ENCODE peak calls at places on chromosomes 1 and 21, in five cellular contexts. X is SK-N-SH, Q is hepatocyte, F is GM23338, T is MM.1S. E is an unnamed sample.

GRCh38 chr21:32516729-32517649 is 68.3 kb downstream of the TCP10L start:
- DNase-seq in X (no peak), Q (peak), F (no peak), T (no peak), E (peak)

GRCh38 chr1:9901148-9902059 is 8.7 kb downstream of the CTNNBIP1 start:
- DNase-seq in X (no peak), Q (no peak), F (no peak), T (no peak), E (no peak)

GRCh38 chr1:216325946-216326345 is 97.3 kb downstream of the USH2A start:
- DNase-seq in X (no peak), Q (no peak), F (no peak), T (no peak), E (peak)

GRCh38 chr1:170675825-170676224 is 11.9 kb downstream of the PRRX1 start:
- DNase-seq in X (no peak), Q (no peak), F (no peak), T (no peak), E (no peak)

GRCh38 chr1:166902279-166902678 is 26.2 kb upstream of the TADA1 start:
- DNase-seq in X (no peak), Q (no peak), F (no peak), T (no peak), E (peak)

GRCh38 chr1:21680918-21681317 is 11.8 kb upstream of the RAP1GAP start:
- DNase-seq in X (no peak), Q (no peak), F (no peak), T (no peak), E (peak)

GRCh38 chr1:30753660-30754123 is 3.9 kb downstream of the LAPTM5 start:
- DNase-seq in X (no peak), Q (no peak), F (no peak), T (no peak), E (no peak)

GRCh38 chr1:88780485-88780884 is 96.4 kb downstream of the PKN2 start:
- DNase-seq in X (no peak), Q (no peak), F (no peak), T (no peak), E (no peak)

GRCh38 chr1:160362168-160362941 is 4.5 kb upstream of the NHLH1 start:
- DNase-seq in X (no peak), Q (no peak), F (peak), T (no peak), E (no peak)

GRCh38 chr1:197915217-197915616 is 2.0 kb upstream of the LHX9 start:
- DNase-seq in X (peak), Q (no peak), F (peak), T (no peak), E (no peak)

GRCh38 chr1:14572861-14573260 is 25.6 kb upstream of the KAZN start:
- DNase-seq in X (no peak), Q (no peak), F (no peak), T (no peak), E (no peak)

GRCh38 chr1:236465959-236466303 is 57.9 kb upstream of the LGALS8 start:
- DNase-seq in X (no peak), Q (no peak), F (no peak), T (peak), E (no peak)

GRCh38 chr1:116724765-116725375 is 29.4 kb upstream of the CD2 start:
- DNase-seq in X (peak), Q (peak), F (peak), T (peak), E (peak)

GRCh38 chr1:77473690-77474089 is 191.9 kb downstream of the AK5 start:
- DNase-seq in X (no peak), Q (no peak), F (no peak), T (no peak), E (peak)

GRCh38 chr1:235952950-235953615 is 86.4 kb upstream of the LYST start:
- DNase-seq in X (no peak), Q (no peak), F (no peak), T (no peak), E (peak)

GRCh38 chr21:29649370-29649963 is 290.3 kb downstream of the GRIK1 start:
- DNase-seq in X (no peak), Q (no peak), F (no peak), T (no peak), E (no peak)

GRCh38 chr21:45246535-45247320 is 41.0 kb downstream of the POFUT2 start:
- DNase-seq in X (no peak), Q (no peak), F (no peak), T (no peak), E (no peak)

GRCh38 chr1:218735436-218735835 is 390.3 kb downstream of the TGFB2 start:
- DNase-seq in X (no peak), Q (no peak), F (no peak), T (no peak), E (peak)

GRCh38 chr1:112322983-112323678 is 72.9 kb upstream of the CTTNBP2NL start:
- DNase-seq in X (peak), Q (no peak), F (no peak), T (no peak), E (no peak)

GRCh38 chr1:194159941-194160340 is 973.5 kb upstream of the B3GALT2 start:
- DNase-seq in X (no peak), Q (no peak), F (peak), T (no peak), E (peak)

GRCh38 chr1:211285196-211285595 is 26.0 kb downstream of the RCOR3 start:
- DNase-seq in X (no peak), Q (no peak), F (no peak), T (no peak), E (no peak)

GRCh38 chr21:21101911-21102310 is 103.7 kb downstream of the NCAM2 start:
- DNase-seq in X (peak), Q (peak), F (peak), T (peak), E (peak)

GRCh38 chr1:3551290-3551678 is 60.0 kb downstream of the MEGF6 start:
- DNase-seq in X (peak), Q (no peak), F (no peak), T (no peak), E (no peak)

GRCh38 chr1:207040181-207040533 is 7.6 kb upstream of the C1orf116 start:
- DNase-seq in X (no peak), Q (no peak), F (no peak), T (no peak), E (no peak)

GRCh38 chr1:40270152-40270834 is 12.3 kb downstream of the ZMPSTE24 start:
- DNase-seq in X (no peak), Q (no peak), F (no peak), T (no peak), E (peak)

GRCh38 chr1:13759072-13759471 is 59.1 kb downstream of the PRDM2 start:
- DNase-seq in X (no peak), Q (peak), F (peak), T (no peak), E (peak)

GRCh38 chr1:152111515-152111968 is 3.7 kb downstream of the TCHH start:
- DNase-seq in X (no peak), Q (peak), F (peak), T (peak), E (no peak)

GRCh38 chr1:53799141-53799540 is 39.0 kb downstream of the NDC1 start:
- DNase-seq in X (no peak), Q (no peak), F (no peak), T (no peak), E (no peak)

GRCh38 chr1:2194898-2195673 is 514 bp upstream of the FAAP20 start:
- DNase-seq in X (peak), Q (peak), F (peak), T (peak), E (peak)

GRCh38 chr1:2192031-2192995 is 2.3 kb downstream of the FAAP20 start:
- DNase-seq in X (no peak), Q (peak), F (no peak), T (no peak), E (no peak)

GRCh38 chr1:2195785-2196184 is 1.2 kb upstream of the FAAP20 start:
- DNase-seq in X (no peak), Q (no peak), F (no peak), T (no peak), E (no peak)

GRCh38 chr1:2193514-2194251 is 889 bp downstream of the FAAP20 start:
- DNase-seq in X (no peak), Q (no peak), F (peak), T (no peak), E (peak)

DNA sequence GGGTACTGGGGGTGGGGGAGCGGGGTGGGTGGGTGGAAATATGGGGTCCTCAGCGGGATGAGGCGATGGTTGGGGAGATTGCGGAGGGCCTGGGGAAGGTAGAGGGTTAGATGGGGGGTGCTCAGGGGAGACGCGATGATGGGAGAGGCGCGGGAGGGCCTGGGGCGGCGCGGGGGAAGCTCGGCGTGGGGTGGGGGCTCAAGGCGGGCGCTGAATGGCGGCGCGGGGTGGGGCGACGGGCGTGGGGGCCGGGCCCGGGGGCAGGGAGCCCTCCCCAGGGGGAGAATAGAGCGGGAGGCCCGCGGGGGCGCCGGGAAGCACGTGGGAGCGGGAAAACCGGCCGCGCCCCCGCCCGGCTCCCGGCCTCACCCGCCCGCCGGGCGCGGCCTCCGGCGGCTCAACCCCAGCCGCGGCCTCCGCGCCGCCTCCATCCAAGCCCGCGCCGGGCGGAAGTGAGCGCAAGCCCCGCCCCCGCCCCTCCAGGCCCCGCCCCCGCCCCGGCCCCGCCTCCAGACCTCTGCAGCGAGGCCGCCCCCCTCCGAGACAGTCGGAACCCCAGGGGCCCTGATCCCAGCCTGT is at the start of gene FAAP20:
- DNase-seq in X (peak), Q (peak), F (peak), T (peak), E (peak)
- TF ChIP-seq EZH2phosphoT487 in X (no peak), Q (no peak), F (no peak), T (no peak), E (no peak)

DNA sequence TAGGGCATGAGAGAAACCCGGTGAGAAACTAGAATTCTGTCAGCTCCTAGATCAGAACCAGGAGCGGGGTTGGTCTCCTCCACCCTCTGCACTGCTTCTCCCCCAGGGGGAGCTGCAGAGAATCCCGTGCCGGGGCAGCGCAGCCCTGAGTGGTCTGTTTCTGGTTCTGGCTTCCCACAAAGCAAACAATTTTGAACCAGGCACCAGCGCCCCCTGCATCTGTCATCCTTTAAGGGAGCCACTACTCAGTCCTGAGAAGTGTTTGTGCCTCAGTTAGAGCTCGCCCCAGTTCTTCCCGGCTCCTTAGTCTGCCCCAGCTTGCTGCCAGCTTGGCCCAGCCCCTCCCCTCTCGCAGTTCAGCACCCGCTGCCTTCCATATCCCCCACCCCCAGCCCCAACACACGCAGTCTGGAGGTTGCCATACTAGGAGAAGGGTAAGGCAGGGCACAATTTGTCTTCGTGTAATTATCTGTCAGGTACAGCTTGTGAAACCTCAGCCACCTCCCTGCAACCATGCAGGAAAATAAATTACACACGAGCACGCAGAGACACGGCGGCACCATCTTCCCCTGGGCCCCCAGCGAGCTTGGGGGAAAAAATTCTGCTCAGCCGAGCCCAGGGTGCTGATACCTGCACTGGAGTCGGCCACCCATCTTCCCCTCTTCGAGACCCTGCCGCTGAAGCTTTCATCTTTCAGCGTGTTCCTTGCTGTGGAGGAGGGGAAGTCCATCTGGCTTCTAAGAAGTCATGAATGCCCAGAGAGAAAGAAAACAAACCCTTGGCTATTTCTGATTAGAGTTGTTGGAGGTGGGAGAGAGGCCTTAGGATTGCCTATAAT is 62.6 kb upstream of the CD1D start:
- DNase-seq in X (peak), Q (peak), F (peak), T (peak), E (peak)
- TF ChIP-seq EZH2phosphoT487 in X (no peak), Q (no peak), F (no peak), T (no peak), E (no peak)

GRCh38 chr1:158930504-158930903 is 848 bp upstream of the PYHIN1 start:
- DNase-seq in X (no peak), Q (no peak), F (no peak), T (no peak), E (no peak)
- TF ChIP-seq EZH2phosphoT487 in X (no peak), Q (no peak), F (no peak), T (no peak), E (no peak)

DNA sequence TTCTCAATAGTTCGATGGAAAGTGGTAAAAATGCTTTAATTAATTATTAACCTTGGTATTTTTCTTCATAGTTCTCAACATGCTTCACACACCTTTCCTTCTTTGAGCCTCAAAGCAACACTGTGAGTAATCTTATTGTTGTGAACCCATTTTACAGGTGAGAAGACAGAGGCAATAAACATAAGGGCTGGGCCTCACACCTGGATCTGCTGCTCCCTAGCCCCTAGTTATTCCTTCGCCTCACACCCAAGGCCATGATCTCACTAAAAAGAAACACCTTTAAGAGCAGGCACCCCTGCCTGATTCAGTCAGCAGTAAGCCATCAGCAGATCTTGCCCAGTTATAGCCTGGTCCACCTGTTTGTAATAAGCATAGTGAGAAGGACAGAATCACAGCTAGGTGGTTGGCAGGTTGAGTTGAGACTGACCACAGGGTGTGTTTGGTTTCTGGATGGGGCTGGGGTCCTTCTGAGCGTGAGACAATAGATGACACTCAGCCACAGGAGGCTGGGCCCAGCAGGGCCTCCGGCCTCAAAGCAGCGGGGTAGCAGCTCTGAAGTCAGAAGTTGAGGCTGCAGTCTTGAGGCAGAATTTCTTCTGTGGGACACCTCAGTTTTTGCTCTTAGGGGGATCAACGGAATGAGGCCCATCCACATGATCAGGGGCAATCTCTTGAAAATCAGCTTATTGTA is 203.9 kb downstream of the RHOU start:
- DNase-seq in X (no peak), Q (no peak), F (no peak), T (no peak), E (no peak)
- TF ChIP-seq EZH2phosphoT487 in X (no peak), Q (no peak), F (no peak), T (no peak), E (no peak)

E was measured in PC-3.